ENCODE peak calls at places on chromosomes 16 and 17, in nine cellular contexts. A is effector CD4-positive, alpha-beta T cell; R is kidney epithelial cell; C is AG09309; D is hepatocyte; T is dorsolateral prefrontal cortex; J is stimulated activated CD8-positive, alpha-beta memory T cell treated with anti-CD3 and anti-CD28 coated beads, Interleukin-15, amount 100 ng/mL, for 4 hours; M is NB4; V is EL. N is an unnamed sample.
A peak's percentile ranks its signal among the peaks of the same experiment; 100 is the strongest.

GRCh38 chr17:66577041-66577440 is 257.9 kb upstream of the CACNG5 start:
- DNase-seq in A (no peak), R (no peak), C (no peak), D (no peak), T (no peak), J (no peak), M (no peak), V (no peak), N (no peak)

GRCh38 chr16:73847090-73847489 is 449.5 kb upstream of the PSMD7 start:
- DNase-seq in A (no peak), R (no peak), C (no peak), D (no peak), T (no peak), J (no peak), M (no peak), V (no peak), N (no peak)

GRCh38 chr16:86854895-86855294 is 276.5 kb downstream of the FOXL1 start:
- DNase-seq in A (no peak), R (no peak), C (peak; percentile 38), D (peak; percentile 55), T (no peak), J (no peak), M (no peak), V (peak; percentile 12), N (no peak)

GRCh38 chr16:51881731-51882130 is 665.2 kb downstream of the TOX3 start:
- DNase-seq in A (no peak), R (no peak), C (no peak), D (no peak), T (no peak), J (no peak), M (no peak), V (peak; percentile 19), N (no peak)

GRCh38 chr17:16491131-16491702 is 776 bp downstream of the LRRC75A start:
- DNase-seq in A (no peak), R (no peak), C (no peak), D (peak; percentile 58), T (no peak), J (no peak), M (peak; percentile 58), V (peak; percentile 24), N (no peak)

GRCh38 chr16:20735504-20735903 is 6.1 kb downstream of the THUMPD1 start:
- DNase-seq in A (no peak), R (no peak), C (no peak), D (no peak), T (no peak), J (no peak), M (no peak), V (no peak), N (no peak)

GRCh38 chr17:77844681-77845080 is 113.8 kb upstream of the TNRC6C start:
- DNase-seq in A (no peak), R (no peak), C (no peak), D (no peak), T (no peak), J (no peak), M (no peak), V (no peak), N (no peak)

GRCh38 chr17:65800655-65801054 is 239.2 kb upstream of the AXIN2 start:
- DNase-seq in A (no peak), R (no peak), C (no peak), D (no peak), T (no peak), J (no peak), M (no peak), V (no peak), N (no peak)

GRCh38 chr16:35552763-35553162 is 2093.4 kb downstream of the TP53TG3F start:
- DNase-seq in A (no peak), R (no peak), C (no peak), D (no peak), T (no peak), J (no peak), M (no peak), V (no peak), N (no peak)

GRCh38 chr17:28347261-28347891 is 10.0 kb downstream of the POLDIP2 start:
- DNase-seq in A (no peak), R (peak; percentile 80), C (peak; percentile 83), D (no peak), T (peak; percentile 27), J (no peak), M (no peak), V (peak; percentile 95), N (no peak)

GRCh38 chr16:70647461-70648359 is 1.4 kb downstream of the IL34 start:
- DNase-seq in A (no peak), R (no peak), C (no peak), D (no peak), T (peak; percentile 61), J (no peak), M (no peak), V (no peak), N (no peak)

GRCh38 chr17:66841744-66842143 is 6.8 kb downstream of the CACNG5 start:
- DNase-seq in A (no peak), R (no peak), C (no peak), D (no peak), T (no peak), J (no peak), M (no peak), V (no peak), N (no peak)

GRCh38 chr17:57527437-57528083 is 217.5 kb downstream of the CCDC182 start:
- DNase-seq in A (no peak), R (no peak), C (no peak), D (peak; percentile 55), T (no peak), J (no peak), M (no peak), V (no peak), N (no peak)

GRCh38 chr16:83762141-83763024 is 45.4 kb upstream of the HSBP1 start:
- DNase-seq in A (no peak), R (no peak), C (no peak), D (no peak), T (no peak), J (no peak), M (no peak), V (no peak), N (no peak)

GRCh38 chr16:47966325-47966724 is 189.5 kb downstream of the ABCC12 start:
- DNase-seq in A (no peak), R (no peak), C (no peak), D (no peak), T (no peak), J (no peak), M (no peak), V (no peak), N (no peak)

GRCh38 chr17:43690624-43691316 is 29.0 kb upstream of the MEOX1 start:
- DNase-seq in A (no peak), R (no peak), C (no peak), D (no peak), T (no peak), J (no peak), M (no peak), V (no peak), N (no peak)

GRCh38 chr16:89945654-89946053 is 2.9 kb upstream of the DEF8 start:
- DNase-seq in A (no peak), R (no peak), C (no peak), D (no peak), T (no peak), J (no peak), M (no peak), V (no peak), N (no peak)

GRCh38 chr16:30028438-30029093 is 2.5 kb downstream of the TLCD3B start:
- DNase-seq in A (no peak), R (no peak), C (no peak), D (peak; percentile 61), T (no peak), J (no peak), M (peak; percentile 64), V (no peak), N (no peak)

GRCh38 chr16:1691276-1691675 is 13.2 kb downstream of the JPT2 start:
- DNase-seq in A (no peak), R (no peak), C (no peak), D (no peak), T (no peak), J (no peak), M (no peak), V (peak; percentile 67), N (no peak)

GRCh38 chr17:28076138-28076537 is 33.7 kb downstream of the NLK start:
- DNase-seq in A (no peak), R (no peak), C (no peak), D (no peak), T (no peak), J (no peak), M (no peak), V (no peak), N (no peak)

GRCh38 chr16:59905628-59906027 is 1171.5 kb upstream of the GOT2 start:
- DNase-seq in A (no peak), R (no peak), C (peak; percentile 18), D (no peak), T (no peak), J (no peak), M (no peak), V (peak; percentile 80), N (no peak)

GRCh38 chr16:69927056-69927757 is 23.9 kb upstream of the CLEC18A start:
- DNase-seq in A (no peak), R (no peak), C (peak; percentile 18), D (peak; percentile 32), T (peak; percentile 49), J (no peak), M (no peak), V (peak; percentile 7), N (no peak)

GRCh38 chr17:8109669-8110455 is 8.5 kb downstream of the ALOXE3 start:
- DNase-seq in A (peak; percentile 80), R (no peak), C (no peak), D (peak; percentile 90), T (no peak), J (peak; percentile 60), M (peak; percentile 29), V (peak; percentile 27), N (no peak)

GRCh38 chr16:53692146-53692545 is 11.5 kb downstream of the RPGRIP1L start:
- DNase-seq in A (no peak), R (no peak), C (no peak), D (peak; percentile 24), T (no peak), J (no peak), M (no peak), V (no peak), N (no peak)

GRCh38 chr16:22370038-22370541 is 4.3 kb downstream of the CDR2 start:
- DNase-seq in A (no peak), R (no peak), C (peak; percentile 47), D (no peak), T (no peak), J (no peak), M (no peak), V (peak; percentile 79), N (no peak)

GRCh38 chr17:80968602-80969029 is 23.0 kb upstream of the CHMP6 start:
- DNase-seq in A (no peak), R (no peak), C (no peak), D (peak; percentile 52), T (peak; percentile 78), J (no peak), M (no peak), V (no peak), N (no peak)

GRCh38 chr17:16314189-16314588 is 39.1 kb downstream of the CENPV start:
- DNase-seq in A (no peak), R (no peak), C (no peak), D (no peak), T (no peak), J (no peak), M (no peak), V (peak; percentile 14), N (no peak)

GRCh38 chr16:46762583-46762982 is 14.4 kb upstream of the MYLK3 start:
- DNase-seq in A (no peak), R (no peak), C (no peak), D (peak; percentile 30), T (no peak), J (no peak), M (no peak), V (no peak), N (no peak)

GRCh38 chr17:16521070-16521727 is 29.2 kb upstream of the LRRC75A start:
- DNase-seq in A (peak; percentile 49), R (no peak), C (peak; percentile 82), D (peak; percentile 92), T (peak; percentile 67), J (no peak), M (peak; percentile 92), V (peak; percentile 88), N (peak; percentile 72)

GRCh38 chr17:63437287-63438091 is 8.6 kb downstream of the CYB561 start:
- DNase-seq in A (no peak), R (no peak), C (no peak), D (no peak), T (peak; percentile 68), J (no peak), M (no peak), V (no peak), N (no peak)

N was measured in Kasumi-1.